ENCODE peak calls at places on chromosomes 7 and 10, in four cellular contexts. V is HFF-Myc, D is thoracic aorta, N is coronary artery. S is an unnamed sample.

GRCh38 chr7:17681965-17682364 is 258.3 kb downstream of the SNX13 start:
- DNase-seq in V (no peak), N (no peak), D (no peak), S (no peak)

GRCh38 chr10:77082601-77083252 is 554.9 kb downstream of the KCNMA1 start:
- DNase-seq in V (no peak), D (no peak), N (no peak), S (no peak)

GRCh38 chr7:45163692-45164052 is 6.1 kb downstream of the RAMP3 start:
- DNase-seq in D (no peak), N (peak), V (no peak), S (no peak)

GRCh38 chr10:22911889-22912762 is 15.7 kb upstream of the ARMC3 start:
- DNase-seq in V (peak), N (no peak), D (no peak), S (peak)

GRCh38 chr10:129956902-129957673 is 7.0 kb downstream of the EBF3 start:
- DNase-seq in N (no peak), V (no peak), D (no peak), S (no peak)

GRCh38 chr10:27240891-27241639 is 468 bp upstream of the ACBD5 start:
- DNase-seq in V (no peak), D (no peak), N (no peak), S (no peak)

GRCh38 chr7:93945756-93946540 is 24.4 kb downstream of the GNG11 start:
- DNase-seq in D (no peak), V (no peak), N (no peak), S (no peak)

GRCh38 chr10:61271127-61271780 is 181.9 kb downstream of the TMEM26 start:
- DNase-seq in N (no peak), D (no peak), V (peak), S (peak)

GRCh38 chr7:90552521-90552920 is 43.6 kb upstream of the CDK14 start:
- DNase-seq in N (no peak), D (no peak), V (no peak), S (no peak)

GRCh38 chr10:90032519-90032918 is 331.1 kb downstream of the KIF20B start:
- DNase-seq in D (no peak), N (no peak), V (no peak), S (no peak)

GRCh38 chr10:21398549-21399345 is 126.7 kb downstream of the SKIDA1 start:
- DNase-seq in D (no peak), V (peak), N (no peak), S (no peak)

GRCh38 chr7:121395494-121395960 is 581 bp downstream of the FAM3C start:
- DNase-seq in D (no peak), N (no peak), V (no peak), S (no peak)

GRCh38 chr10:54284526-54285193 is 516.4 kb downstream of the PCDH15 start:
- DNase-seq in N (no peak), V (no peak), D (no peak), S (no peak)

GRCh38 chr10:68211635-68212034 is 20.3 kb downstream of the ATOH7 start:
- DNase-seq in V (no peak), N (no peak), D (no peak), S (no peak)

GRCh38 chr10:77637986-77638765 is 568 bp upstream of the KCNMA1 start:
- DNase-seq in D (no peak), V (no peak), N (peak), S (no peak)

GRCh38 chr7:87506243-87507180 is 31.0 kb upstream of the ABCB4 start:
- DNase-seq in V (no peak), D (no peak), N (no peak), S (peak)

GRCh38 chr10:80187060-80187459 is 18.3 kb downstream of the ANXA11 start:
- DNase-seq in V (no peak), N (no peak), D (no peak), S (no peak)

GRCh38 chr7:81190997-81191747 is 272.3 kb upstream of the SEMA3C start:
- DNase-seq in V (no peak), D (no peak), N (no peak), S (peak)

GRCh38 chr7:134946260-134946659 is 40.0 kb upstream of the AGBL3 start:
- DNase-seq in D (no peak), N (no peak), V (no peak), S (no peak)

GRCh38 chr7:70494977-70495376 is 637.0 kb upstream of the GALNT17 start:
- DNase-seq in N (no peak), D (no peak), V (no peak), S (no peak)

GRCh38 chr10:43076876-43077420 is at the start of gene RET:
- DNase-seq in V (no peak), D (no peak), N (no peak), S (no peak)

GRCh38 chr10:108132303-108132702 is 967.8 kb upstream of the SORCS1 start:
- DNase-seq in V (no peak), D (no peak), N (no peak), S (no peak)

GRCh38 chr10:44479306-44479705 is 94.4 kb upstream of the CXCL12 start:
- DNase-seq in N (no peak), V (no peak), D (no peak), S (no peak)

GRCh38 chr10:51343391-51343790 is 269.1 kb downstream of the PRKG1 start:
- DNase-seq in D (no peak), V (no peak), N (no peak), S (no peak)

GRCh38 chr7:85030893-85031292 is 156.0 kb downstream of the SEMA3D start:
- DNase-seq in N (no peak), V (peak), D (no peak), S (peak)

GRCh38 chr7:11970132-11970531 is 138.1 kb upstream of the THSD7A start:
- DNase-seq in V (no peak), D (no peak), N (no peak), S (no peak)

GRCh38 chr10:68109312-68109711 is at the start of gene MYPN:
- DNase-seq in N (no peak), V (no peak), D (no peak), S (no peak)

GRCh38 chr10:78830062-78830974 is 238.4 kb upstream of the ZMIZ1 start:
- DNase-seq in N (no peak), V (no peak), D (no peak), S (no peak)

GRCh38 chr10:75514830-75515229 is 83.4 kb downstream of the LRMDA start:
- DNase-seq in V (no peak), D (no peak), N (no peak), S (no peak)

GRCh38 chr7:40700653-40701475 is 566.1 kb downstream of the SUGCT start:
- DNase-seq in V (no peak), D (no peak), N (no peak), S (no peak)
- TF ChIP-seq CTCF in V (no peak), D (no peak), N (no peak), S (peak)

GRCh38 chr7:141189231-141189630 is 115.4 kb downstream of the TMEM178B start:
- DNase-seq in N (no peak), D (no peak), V (no peak), S (no peak)
- TF ChIP-seq CTCF in N (no peak), D (no peak), V (no peak), S (no peak)

DNA sequence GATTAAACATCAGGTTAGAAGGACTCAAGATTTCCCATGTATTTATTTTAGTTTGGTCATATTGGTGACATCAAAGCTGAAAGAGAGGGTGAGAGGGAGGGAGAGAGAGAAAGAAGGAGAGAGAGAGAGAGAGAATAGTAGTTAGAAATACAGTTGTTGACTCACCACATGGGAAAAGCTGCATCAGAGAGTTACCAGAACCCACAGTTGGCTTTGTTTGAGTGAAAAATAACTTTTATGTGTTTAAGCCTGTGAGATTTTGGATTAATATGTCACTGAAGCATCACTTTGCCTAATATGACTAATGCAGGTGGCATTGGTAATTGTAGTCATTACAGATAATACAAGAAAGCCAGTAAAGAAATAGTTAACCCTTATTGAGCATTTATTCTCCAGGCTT is 303.9 kb downstream of the REEP3 start:
- DNase-seq in V (no peak), N (no peak), D (no peak), S (peak)
- TF ChIP-seq CTCF in V (no peak), N (no peak), D (no peak), S (no peak)

GRCh38 chr10:19209319-19209718 is 160.7 kb downstream of the MALRD1 start:
- DNase-seq in D (no peak), N (no peak), V (peak), S (no peak)

DNA sequence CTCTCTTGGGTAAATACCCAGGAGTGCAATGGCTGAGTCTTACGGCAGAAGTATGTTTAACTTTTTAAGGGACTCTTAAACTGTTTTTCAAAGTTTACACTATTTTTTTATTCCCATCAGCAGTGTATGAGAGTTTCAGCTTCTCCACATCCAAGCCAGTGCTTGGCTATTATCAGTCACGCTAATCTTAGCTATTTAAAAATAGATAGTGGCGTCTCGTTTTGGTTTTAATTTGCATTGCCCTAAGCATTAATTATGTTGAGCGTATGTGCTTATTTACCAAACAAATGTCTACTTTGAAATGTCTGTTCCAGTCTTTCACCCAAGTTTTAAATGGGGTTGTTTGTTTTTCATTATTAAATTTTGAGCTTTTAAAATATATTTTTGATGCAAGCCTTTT is 164.0 kb downstream of the MALRD1 start:
- DNase-seq in N (no peak), D (no peak), V (no peak), S (no peak)
- TF ChIP-seq CTCF in N (no peak), D (no peak), V (no peak), S (no peak)

GRCh38 chr7:150877545-150877944 is 25.2 kb downstream of the AOC1 start:
- DNase-seq in V (no peak), N (no peak), D (no peak), S (no peak)

GRCh38 chr7:150879345-150879744 is 27.0 kb downstream of the AOC1 start:
- DNase-seq in N (no peak), D (no peak), V (peak), S (peak)

GRCh38 chr7:150876817-150877526 is 24.7 kb downstream of the AOC1 start:
- DNase-seq in N (no peak), V (peak), D (no peak), S (peak)

GRCh38 chr7:150874401-150875198 is 22.3 kb downstream of the AOC1 start:
- DNase-seq in N (no peak), D (no peak), V (no peak), S (no peak)

DNA sequence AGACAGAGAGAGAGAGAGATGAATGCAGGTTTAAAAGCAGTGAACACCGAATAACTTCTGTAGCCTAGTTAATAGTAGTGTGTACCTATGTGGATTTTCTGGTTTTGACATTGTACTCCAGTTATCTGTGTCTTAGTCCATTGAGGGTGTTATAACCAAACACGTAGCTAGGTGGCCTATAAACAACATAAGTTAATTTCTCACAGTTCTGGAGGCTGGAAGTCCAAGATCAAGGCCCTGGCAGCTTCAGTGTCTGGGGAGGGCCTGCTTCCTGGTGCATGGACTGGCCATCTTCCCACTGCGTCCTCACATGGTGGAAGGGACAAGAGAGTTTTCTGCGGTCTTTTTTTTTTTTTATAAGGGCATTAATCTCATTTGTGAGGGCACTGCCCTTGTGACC is 23.5 kb downstream of the AOC1 start:
- DNase-seq in D (no peak), V (no peak), N (no peak), S (no peak)
- TF ChIP-seq CTCF in D (no peak), V (no peak), N (no peak), S (peak)

GRCh38 chr7:66903360-66904062 is 17.5 kb upstream of the TMEM248 start:
- DNase-seq in N (no peak), D (no peak), V (no peak), S (no peak)

GRCh38 chr7:66907731-66908130 is 13.3 kb upstream of the TMEM248 start:
- DNase-seq in N (no peak), V (no peak), D (no peak), S (no peak)

GRCh38 chr7:66905243-66905642 is 15.8 kb upstream of the TMEM248 start:
- DNase-seq in V (no peak), D (no peak), N (no peak), S (no peak)

GRCh38 chr7:66904063-66904593 is 16.9 kb upstream of the TMEM248 start:
- DNase-seq in N (no peak), V (no peak), D (no peak), S (no peak)

GRCh38 chr7:66905689-66906088 is 15.3 kb upstream of the TMEM248 start:
- DNase-seq in D (no peak), N (no peak), V (no peak), S (no peak)
- TF ChIP-seq CTCF in D (no peak), N (no peak), V (peak), S (peak)

DNA sequence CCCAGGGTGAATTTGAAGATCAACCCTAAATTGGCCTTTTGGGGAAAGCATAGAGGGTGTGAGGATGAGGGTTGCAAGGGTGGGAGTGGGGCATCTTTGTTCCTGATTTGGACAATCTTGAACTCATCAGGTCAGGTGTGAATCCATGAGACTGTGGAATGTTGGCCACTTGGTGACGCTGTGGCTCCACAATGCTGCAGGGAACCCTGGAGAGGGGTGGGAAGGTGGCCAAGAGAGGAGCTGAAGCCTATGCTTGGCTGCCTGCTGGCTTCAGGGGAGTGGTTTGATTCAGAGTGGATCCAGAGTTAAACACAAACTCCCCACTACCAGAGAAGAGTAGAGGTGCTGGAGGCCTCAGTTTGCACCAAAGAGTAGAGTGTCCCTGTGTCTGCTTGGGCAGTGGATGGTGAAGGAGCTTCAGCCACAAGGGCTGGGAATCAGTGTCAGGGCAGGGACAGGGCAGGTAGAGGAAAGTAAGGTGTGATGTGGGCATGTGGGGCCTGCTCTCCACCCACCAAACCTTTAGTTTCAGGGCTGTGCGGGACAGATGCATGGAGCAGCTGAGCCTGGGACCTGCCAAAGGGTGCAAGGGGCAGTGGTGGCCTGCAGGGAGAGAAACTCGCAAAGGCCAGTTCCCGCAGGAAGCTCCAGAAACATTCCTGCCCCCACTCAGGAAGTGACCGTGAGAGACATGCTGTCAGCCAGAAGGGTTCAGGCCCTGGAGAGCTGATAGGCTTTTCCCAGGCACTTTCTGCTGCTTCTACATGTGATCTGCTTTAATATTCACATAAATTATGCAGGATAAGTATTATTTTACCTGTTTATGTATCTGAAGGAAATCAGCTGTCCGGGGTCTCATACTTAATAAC is 81.0 kb upstream of the PRSS58 start:
- DNase-seq in D (no peak), V (no peak), N (no peak), S (no peak)
- TF ChIP-seq CTCF in D (no peak), V (peak), N (no peak), S (peak)

GRCh38 chr10:62851449-62851848 is 35.3 kb upstream of the EGR2 start:
- DNase-seq in V (no peak), N (no peak), D (no peak), S (no peak)
- TF ChIP-seq CTCF in V (peak), N (no peak), D (no peak), S (peak)

GRCh38 chr10:25808372-25808771 is 125.7 kb upstream of the MYO3A start:
- DNase-seq in V (no peak), N (no peak), D (no peak), S (no peak)
- TF ChIP-seq CTCF in V (no peak), N (no peak), D (no peak), S (no peak)

GRCh38 chr7:159218216-159219006 is 73.7 kb upstream of the VIPR2 start:
- DNase-seq in D (no peak), N (no peak), V (no peak), S (no peak)
- TF ChIP-seq CTCF in D (no peak), N (no peak), V (no peak), S (no peak)

S was measured in retinal pigment epithelial cell.